ENCODE peak calls at places on chromosomes 1 and 21, in ten cellular contexts. O is GM04504; V is NCI-H524 treated with DMSO at 0.1 percent for 48 hours; K is endodermal cell; L is NCI-H510A; G is dorsolateral prefrontal cortex; P is stimulated activated naive CD8-positive, alpha-beta T cell treated with anti-CD3 and anti-CD28 coated beads, Interleukin-15, amount 100 ng/mL, for 72 hours; X is stimulated activated CD4-positive, alpha-beta T cell treated with anti-CD3 and anti-CD28 coated beads, Interleukin-4, amount 100 ng/mL, for 24 hours; E is Right ventricle myocardium inferior; F is left kidney. I is an unnamed sample.

GRCh38 chr1:185238447-185238846 is 78.6 kb downstream of the IVNS1ABP start:
- DNase-seq in O (no peak), V (no peak), K (no peak), L (no peak), G (no peak), P (no peak), X (no peak), E (no peak), F (no peak), I (no peak)

GRCh38 chr1:27102707-27103468 is 52.0 kb downstream of the SLC9A1 start:
- DNase-seq in O (no peak), V (no peak), K (peak), L (no peak), G (peak), P (peak), X (peak), E (peak), F (peak), I (peak)

GRCh38 chr1:9653195-9653782 is 1.8 kb downstream of the PIK3CD start:
- DNase-seq in O (no peak), V (no peak), K (no peak), L (no peak), G (no peak), P (no peak), X (no peak), E (no peak), F (no peak), I (no peak)

GRCh38 chr21:32083175-32083574 is 195.7 kb downstream of the MIS18A start:
- DNase-seq in O (no peak), V (peak), K (no peak), L (no peak), G (no peak), P (no peak), X (no peak), E (no peak), F (no peak), I (peak)

GRCh38 chr1:57470028-57470427 is 46.2 kb upstream of the DAB1 start:
- DNase-seq in O (no peak), V (no peak), K (no peak), L (no peak), G (no peak), P (no peak), X (no peak), E (no peak), F (peak), I (no peak)

GRCh38 chr1:36888811-36889477 is 145.4 kb downstream of the GRIK3 start:
- DNase-seq in O (no peak), V (no peak), K (peak), L (no peak), G (no peak), P (no peak), X (no peak), E (no peak), F (no peak), I (no peak)

GRCh38 chr1:209611771-209612570 is 28.5 kb downstream of the CAMK1G start:
- DNase-seq in O (no peak), V (no peak), K (peak), L (no peak), G (no peak), P (no peak), X (no peak), E (no peak), F (no peak), I (no peak)

GRCh38 chr1:40038693-40039092 is 1.8 kb upstream of the CAP1 start:
- DNase-seq in O (no peak), V (no peak), K (no peak), L (no peak), G (no peak), P (no peak), X (no peak), E (no peak), F (peak), I (no peak)

GRCh38 chr1:183932412-183932811 is 105.1 kb downstream of the COLGALT2 start:
- DNase-seq in O (peak), V (no peak), K (no peak), L (no peak), G (peak), P (no peak), X (no peak), E (peak), F (no peak), I (no peak)

GRCh38 chr21:14215971-14216621 is at the start of gene RBM11:
- DNase-seq in O (no peak), V (peak), K (peak), L (peak), G (peak), P (peak), X (peak), E (peak), F (peak), I (peak)

GRCh38 chr1:109624215-109625010 is 4.8 kb downstream of the AMPD2 start:
- DNase-seq in O (no peak), V (no peak), K (peak), L (peak), G (no peak), P (no peak), X (no peak), E (no peak), F (peak), I (no peak)

GRCh38 chr1:28885472-28885877 is 28.9 kb upstream of the EPB41 start:
- DNase-seq in O (no peak), V (no peak), K (peak), L (no peak), G (no peak), P (peak), X (peak), E (no peak), F (no peak), I (no peak)

GRCh38 chr21:33334191-33334590 is 9.4 kb downstream of the IFNAR1 start:
- DNase-seq in O (no peak), V (no peak), K (no peak), L (no peak), G (no peak), P (no peak), X (no peak), E (no peak), F (no peak), I (no peak)

GRCh38 chr1:192442736-192443135 is 125.9 kb downstream of the RGS21 start:
- DNase-seq in O (no peak), V (no peak), K (no peak), L (no peak), G (no peak), P (no peak), X (no peak), E (no peak), F (no peak), I (no peak)

GRCh38 chr1:233587196-233587595 is 26.7 kb upstream of the KCNK1 start:
- DNase-seq in O (no peak), V (no peak), K (no peak), L (no peak), G (no peak), P (no peak), X (no peak), E (no peak), F (no peak), I (no peak)

GRCh38 chr1:9655127-9655723 is 3.7 kb downstream of the PIK3CD start:
- DNase-seq in O (no peak), V (no peak), K (no peak), L (no peak), G (no peak), P (peak), X (peak), E (no peak), F (no peak), I (no peak)

GRCh38 chr1:63924600-63924999 is 150.8 kb downstream of the ROR1 start:
- DNase-seq in O (no peak), V (no peak), K (no peak), L (no peak), G (no peak), P (no peak), X (no peak), E (no peak), F (no peak), I (no peak)

GRCh38 chr1:165891461-165891860 is 64.0 kb downstream of the UCK2 start:
- DNase-seq in O (no peak), V (no peak), K (no peak), L (no peak), G (no peak), P (no peak), X (no peak), E (no peak), F (no peak), I (no peak)

GRCh38 chr21:14542638-14543037 is 3.5 kb downstream of the SAMSN1 start:
- DNase-seq in O (no peak), V (no peak), K (no peak), L (no peak), G (no peak), P (no peak), X (no peak), E (no peak), F (no peak), I (no peak)

GRCh38 chr1:156602557-156602993 is 1.3 kb upstream of the GPATCH4 start:
- DNase-seq in O (no peak), V (no peak), K (no peak), L (no peak), G (no peak), P (no peak), X (no peak), E (no peak), F (peak), I (no peak)

GRCh38 chr1:20265243-20265642 is 25.4 kb upstream of the VWA5B1 start:
- DNase-seq in O (no peak), V (no peak), K (no peak), L (no peak), G (no peak), P (no peak), X (no peak), E (no peak), F (no peak), I (no peak)

GRCh38 chr1:197782719-197783328 is 7.5 kb upstream of the DENND1B start:
- DNase-seq in O (no peak), V (no peak), K (no peak), L (no peak), G (no peak), P (no peak), X (no peak), E (no peak), F (no peak), I (no peak)

GRCh38 chr1:2346691-2347408 is 44.5 kb downstream of the MORN1 start:
- DNase-seq in O (no peak), V (no peak), K (no peak), L (no peak), G (no peak), P (no peak), X (no peak), E (peak), F (no peak), I (no peak)

GRCh38 chr1:46687095-46687659 is 15.5 kb downstream of the TEX38 start:
- DNase-seq in O (peak), V (no peak), K (no peak), L (no peak), G (peak), P (no peak), X (no peak), E (no peak), F (peak), I (peak)

GRCh38 chr21:44086636-44087425 is 20.4 kb upstream of the PWP2 start:
- DNase-seq in O (no peak), V (no peak), K (peak), L (no peak), G (no peak), P (no peak), X (peak), E (no peak), F (no peak), I (no peak)

GRCh38 chr1:9233241-9233941 is 1.2 kb upstream of the H6PD start:
- DNase-seq in O (peak), V (no peak), K (no peak), L (no peak), G (peak), P (no peak), X (no peak), E (peak), F (no peak), I (no peak)

GRCh38 chr1:223144914-223145313 is 1.9 kb upstream of the TLR5 start:
- DNase-seq in O (no peak), V (no peak), K (no peak), L (no peak), G (no peak), P (no peak), X (no peak), E (no peak), F (no peak), I (no peak)

I was measured in DMS153.